ENCODE peak calls at places on chromosome 7, in six cellular contexts. C is epithelial cell of esophagus; W is cardiac muscle cell; Z is stimulated activated CD4-positive, alpha-beta T cell treated with anti-CD3 and anti-CD28 coated beads, Interleukin-2, amount 100 ng/mL, for 24 hours; H is stimulated activated CD8-positive, alpha-beta memory T cell treated with anti-CD3 and anti-CD28 coated beads, Interleukin-7, amount 100 ng/mL, for 48 hours; X is OCI-LY7. V is an unnamed sample.

GRCh38 chr7:75884401-75884800 is 5.6 kb downstream of the RHBDD2 start:
- DNase-seq in Z (no peak), C (no peak), H (no peak), W (no peak), X (no peak), V (no peak)

GRCh38 chr7:131602994-131603372 is 46.6 kb upstream of the PODXL start:
- DNase-seq in X (no peak), H (no peak), C (peak), W (no peak), Z (no peak), V (no peak)

GRCh38 chr7:142833174-142834027 is 21.5 kb upstream of the EPHB6 start:
- DNase-seq in W (no peak), H (no peak), X (no peak), Z (no peak), C (peak), V (no peak)

GRCh38 chr7:157462840-157463239 is 126.0 kb downstream of the DNAJB6 start:
- DNase-seq in C (no peak), Z (no peak), X (no peak), H (no peak), W (no peak), V (no peak)

GRCh38 chr7:137480824-137481365 is 137.4 kb upstream of the PTN start:
- DNase-seq in W (no peak), H (no peak), Z (no peak), C (no peak), X (no peak), V (no peak)

GRCh38 chr7:17392846-17393245 is 94.4 kb downstream of the AHR start:
- DNase-seq in X (no peak), C (no peak), W (no peak), H (no peak), Z (no peak), V (peak)

GRCh38 chr7:36131026-36131425 is 22.0 kb upstream of the EEPD1 start:
- DNase-seq in H (no peak), Z (no peak), W (no peak), C (no peak), X (no peak), V (no peak)

GRCh38 chr7:10237306-10237705 is 736.4 kb upstream of the PHF14 start:
- DNase-seq in H (no peak), Z (no peak), W (no peak), X (no peak), C (peak), V (no peak)

GRCh38 chr7:5633161-5634106 is 148.0 kb downstream of the RNF216 start:
- DNase-seq in X (no peak), C (no peak), Z (no peak), W (no peak), H (no peak), V (no peak)